ENCODE peak calls at places on chromosomes 12 and 14, in seven cellular contexts. H is suprapubic skin, G is kidney epithelial cell, Z is left ventricle myocardium inferior, R is transverse colon, I is body of pancreas, Q is hepatocyte. J is an unnamed sample.

GRCh38 chr12:75322464-75322863 is 7.7 kb downstream of the CAPS2 start:
- DNase-seq in H (no peak), G (no peak), Z (no peak), R (no peak), I (no peak), Q (no peak), J (no peak)

GRCh38 chr12:131865196-131865875 is 29.1 kb upstream of the ULK1 start:
- DNase-seq in H (peak; percentile 59), G (peak; percentile 67), Z (no peak), R (no peak), I (no peak), Q (no peak), J (no peak)

GRCh38 chr12:64796205-64796845 is 28.1 kb upstream of the TBC1D30 start:
- DNase-seq in H (no peak), G (peak; percentile 78), Z (no peak), R (peak; percentile 68), I (peak; percentile 84), Q (peak; percentile 95), J (peak; percentile 86)

GRCh38 chr14:25017562-25017961 is 32.4 kb downstream of the STXBP6 start:
- DNase-seq in H (no peak), G (no peak), Z (no peak), R (no peak), I (no peak), Q (no peak), J (no peak)

GRCh38 chr12:64828713-64829112 is 4.3 kb downstream of the TBC1D30 start:
- DNase-seq in H (no peak), G (no peak), Z (no peak), R (no peak), I (no peak), Q (no peak), J (no peak)

GRCh38 chr12:104782296-104782695 is 175.8 kb downstream of the SLC41A2 start:
- DNase-seq in H (no peak), G (no peak), Z (no peak), R (no peak), I (no peak), Q (no peak), J (no peak)

GRCh38 chr14:105187935-105188524 is 6.9 kb upstream of the NUDT14 start:
- DNase-seq in H (no peak), G (no peak), Z (no peak), R (peak; percentile 56), I (peak; percentile 74), Q (no peak), J (no peak)

GRCh38 chr12:123928274-123928865 is 44.3 kb downstream of the CCDC92 start:
- DNase-seq in H (no peak), G (no peak), Z (no peak), R (no peak), I (no peak), Q (no peak), J (no peak)

GRCh38 chr12:6096527-6096926 is 27.9 kb downstream of the VWF start:
- DNase-seq in H (no peak), G (no peak), Z (no peak), R (no peak), I (no peak), Q (no peak), J (no peak)

GRCh38 chr12:115440438-115440837 is 756.5 kb upstream of the TBX3 start:
- DNase-seq in H (no peak), G (peak; percentile 7), Z (peak; percentile 51), R (no peak), I (peak; percentile 24), Q (peak; percentile 63), J (peak; percentile 12)

GRCh38 chr12:115443351-115443938 is 759.5 kb upstream of the TBX3 start:
- DNase-seq in H (no peak), G (no peak), Z (no peak), R (no peak), I (no peak), Q (no peak), J (no peak)

GRCh38 chr12:115439008-115439601 is 755.1 kb upstream of the TBX3 start:
- DNase-seq in H (no peak), G (no peak), Z (no peak), R (no peak), I (no peak), Q (no peak), J (no peak)

GRCh38 chr12:115449526-115449925 is 765.6 kb upstream of the TBX3 start:
- DNase-seq in H (no peak), G (no peak), Z (no peak), R (no peak), I (no peak), Q (no peak), J (no peak)

DNA sequence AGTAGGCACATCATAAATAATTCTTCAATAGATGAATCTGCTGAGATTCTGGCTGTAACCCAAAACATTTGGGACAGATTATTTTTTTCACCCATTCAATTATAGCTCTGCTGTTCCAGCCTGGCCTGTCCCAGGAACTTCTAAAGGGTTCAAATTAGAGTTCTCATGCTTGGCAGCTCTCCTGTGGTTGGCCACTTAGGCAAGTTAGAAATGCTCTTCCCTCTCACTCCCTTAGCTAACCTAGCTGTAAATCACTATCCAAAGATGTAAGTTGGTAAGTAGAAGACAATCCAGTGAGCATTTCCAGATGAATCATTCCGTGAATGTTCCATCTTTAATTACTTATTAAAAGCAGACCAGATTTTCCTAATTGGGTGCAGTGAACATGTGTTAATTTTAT is 760.4 kb upstream of the TBX3 start:
- DNase-seq in H (no peak), G (no peak), Z (no peak), R (no peak), I (no peak), Q (no peak), J (no peak)
- H3K4me3 ChIP-seq in H (no peak overlapping the region), G (no peak overlapping the region), Z (no peak overlapping the region), R (no peak overlapping the region), I (no peak overlapping the region), Q (no peak overlapping the region), J (no peak overlapping the region)

GRCh38 chr12:108616941-108617858 is 16.5 kb downstream of the SELPLG start:
- DNase-seq in H (no peak), G (no peak), Z (peak; percentile 49), R (peak; percentile 33), I (no peak), Q (no peak), J (no peak)

GRCh38 chr12:108619369-108620160 is 14.1 kb downstream of the SELPLG start:
- DNase-seq in H (no peak), G (no peak), Z (no peak), R (no peak), I (no peak), Q (no peak), J (no peak)

GRCh38 chr12:108620236-108620879 is 13.3 kb downstream of the SELPLG start:
- DNase-seq in H (no peak), G (no peak), Z (no peak), R (no peak), I (no peak), Q (no peak), J (no peak)

GRCh38 chr12:108616359-108616758 is 17.3 kb downstream of the SELPLG start:
- DNase-seq in H (no peak), G (no peak), Z (no peak), R (no peak), I (no peak), Q (no peak), J (no peak)

GRCh38 chr12:108618079-108618952 is 15.4 kb downstream of the SELPLG start:
- DNase-seq in H (peak; percentile 89), G (no peak), Z (peak; percentile 79), R (peak; percentile 84), I (peak; percentile 79), Q (peak; percentile 94), J (peak; percentile 86)
- TF ChIP-seq CTCF in H (peak; percentile 95), G (peak; percentile 97), Z (peak; percentile 97), R (peak; percentile 91), I (peak; percentile 89), Q (peak; percentile 97), J (peak; percentile 94)

GRCh38 chr12:4025420-4026358 is 152.5 kb upstream of the PARP11 start:
- DNase-seq in H (no peak), G (no peak), Z (no peak), R (no peak), I (no peak), Q (no peak), J (no peak)
- H3K4me3 ChIP-seq in H (no peak overlapping the region), G (no peak overlapping the region), Z (no peak overlapping the region), R (no peak overlapping the region), I (no peak overlapping the region), Q (no peak overlapping the region), J (no peak overlapping the region)

GRCh38 chr12:77152623-77153193 is 87.3 kb upstream of the E2F7 start:
- DNase-seq in H (no peak), G (no peak), Z (no peak), R (no peak), I (no peak), Q (peak; percentile 59), J (peak; percentile 51)
- TF ChIP-seq CTCF in H (peak; percentile 47), G (peak; percentile 43), Z (peak; percentile 68), R (peak; percentile 49), I (peak; percentile 39), Q (peak; percentile 74), J (peak; percentile 65)

GRCh38 chr12:49537709-49538601 is 875 bp upstream of the KCNH3 start:
- DNase-seq in H (no peak), G (no peak), Z (no peak), R (no peak), I (no peak), Q (peak; percentile 31), J (no peak)
- H3K4me3 ChIP-seq in H (peak overlapping the region; percentile 60), G (peak overlapping the region; percentile 36), Z (peak overlapping the region; percentile 72), R (peak overlapping the region; percentile 51), I (peak overlapping the region; percentile 33), Q (peak overlapping the region; percentile 58), J (peak overlapping the region; percentile 35)

GRCh38 chr14:55249423-55249822 is 21.8 kb upstream of the FBXO34 start:
- DNase-seq in H (no peak), G (no peak), Z (no peak), R (no peak), I (no peak), Q (peak; percentile 23), J (no peak)

GRCh38 chr14:55243813-55244212 is 27.4 kb upstream of the FBXO34 start:
- DNase-seq in H (no peak), G (no peak), Z (no peak), R (peak; percentile 10), I (no peak), Q (no peak), J (no peak)

GRCh38 chr14:55241673-55242072 is 29.5 kb upstream of the FBXO34 start:
- DNase-seq in H (no peak), G (no peak), Z (no peak), R (no peak), I (no peak), Q (no peak), J (no peak)

GRCh38 chr14:55240526-55241178 is 30.6 kb upstream of the FBXO34 start:
- DNase-seq in H (no peak), G (no peak), Z (no peak), R (no peak), I (no peak), Q (peak; percentile 35), J (no peak)

DNA sequence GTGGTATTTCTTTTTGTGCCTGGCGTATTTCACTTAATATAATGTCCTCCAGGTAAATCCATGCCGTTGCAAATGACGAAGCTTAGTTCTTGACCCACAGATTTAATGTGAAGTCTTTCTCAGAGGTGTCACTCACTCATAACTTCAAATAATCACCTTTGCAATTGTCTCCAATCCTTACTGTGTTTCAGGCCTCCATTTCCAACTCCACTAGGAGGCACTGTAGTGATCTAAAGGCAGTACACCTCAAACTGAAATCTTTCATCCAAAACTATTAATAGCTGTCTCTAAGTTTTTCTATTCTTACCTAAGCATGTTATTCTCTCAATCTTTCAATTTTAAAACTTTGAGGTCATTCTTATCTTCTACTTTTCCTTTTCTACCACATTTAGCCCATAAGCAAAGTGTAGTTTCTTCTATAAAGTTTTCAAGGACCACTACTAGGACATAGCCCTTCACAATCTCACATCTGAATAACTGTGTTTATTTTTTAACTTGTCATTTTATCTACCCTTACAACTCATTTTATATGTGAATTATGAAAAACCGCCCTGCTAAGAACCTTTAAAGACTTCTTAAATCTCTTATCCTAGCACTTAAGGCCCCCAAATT is 25.5 kb upstream of the FBXO34 start:
- DNase-seq in H (no peak), G (no peak), Z (no peak), R (peak; percentile 14), I (peak; percentile 24), Q (peak; percentile 58), J (peak; percentile 9)
- TF ChIP-seq CTCF in H (no peak), G (peak; percentile 67), Z (peak; percentile 71), R (peak; percentile 49), I (peak; percentile 60), Q (peak; percentile 58), J (peak; percentile 79)